ENCODE peak calls at places on chromosomes 11 and 22, in eight cellular contexts. U, H, T, V, G, Z, F and I are unnamed samples.

GRCh38 chr11:128421577-128421976 is 165.8 kb downstream of the ETS1 start:
- DNase-seq in U (no peak), H (no peak), T (no peak), V (peak), G (no peak), Z (no peak), F (no peak), I (no peak)

GRCh38 chr22:10741210-10741609 is 4786.8 kb upstream of the OR11H1 start:
- DNase-seq in U (no peak), H (no peak), T (no peak), V (no peak), G (no peak), Z (no peak), F (no peak), I (no peak)

GRCh38 chr11:60251485-60252207 is 8.7 kb upstream of the MS4A4E start:
- DNase-seq in U (no peak), H (no peak), T (no peak), V (peak), G (no peak), Z (no peak), F (no peak), I (no peak)

GRCh38 chr22:36136475-36136874 is 24.1 kb downstream of the APOL3 start:
- DNase-seq in U (no peak), H (no peak), T (no peak), V (peak), G (no peak), Z (no peak), F (no peak), I (no peak)

GRCh38 chr11:8785998-8786397 is 103.4 kb downstream of the RPL27A start:
- DNase-seq in U (no peak), H (no peak), T (no peak), V (no peak), G (no peak), Z (no peak), F (no peak), I (no peak)

GRCh38 chr22:35103756-35104155 is 37.8 kb downstream of the ISX start:
- DNase-seq in U (no peak), H (no peak), T (no peak), V (no peak), G (no peak), Z (no peak), F (no peak), I (no peak)

GRCh38 chr11:130055637-130056036 is 14.1 kb upstream of the APLP2 start:
- DNase-seq in U (no peak), H (no peak), T (no peak), V (no peak), G (no peak), Z (no peak), F (no peak), I (no peak)

GRCh38 chr11:93849751-93850584 is 450 bp downstream of the VSTM5 start:
- DNase-seq in U (no peak), H (no peak), T (no peak), V (no peak), G (no peak), Z (no peak), F (no peak), I (no peak)

GRCh38 chr11:24509114-24509513 is 12.3 kb downstream of the LUZP2 start:
- DNase-seq in U (no peak), H (no peak), T (no peak), V (no peak), G (no peak), Z (no peak), F (no peak), I (no peak)

GRCh38 chr22:23608583-23608982 is 23.5 kb downstream of the DRICH1 start:
- DNase-seq in U (no peak), H (no peak), T (no peak), V (no peak), G (no peak), Z (no peak), F (no peak), I (no peak)

GRCh38 chr22:38788417-38788816 is 5.5 kb downstream of the DNAL4 start:
- DNase-seq in U (no peak), H (no peak), T (peak), V (no peak), G (peak), Z (no peak), F (no peak), I (no peak)

GRCh38 chr11:20310137-20310536 is 53.4 kb upstream of the HTATIP2 start:
- DNase-seq in U (no peak), H (no peak), T (peak), V (no peak), G (no peak), Z (no peak), F (no peak), I (no peak)

GRCh38 chr11:118060879-118061278 is 16.0 kb upstream of the TMPRSS4 start:
- DNase-seq in U (no peak), H (no peak), T (no peak), V (no peak), G (no peak), Z (no peak), F (no peak), I (no peak)

GRCh38 chr11:44944181-44944852 is 6.4 kb downstream of the TP53I11 start:
- DNase-seq in U (no peak), H (no peak), T (no peak), V (no peak), G (no peak), Z (no peak), F (no peak), I (no peak)

GRCh38 chr11:24634606-24635160 is 137.8 kb downstream of the LUZP2 start:
- DNase-seq in U (no peak), H (no peak), T (no peak), V (no peak), G (no peak), Z (no peak), F (no peak), I (no peak)

GRCh38 chr11:123457187-123457770 is 27.2 kb downstream of the GRAMD1B start:
- DNase-seq in U (no peak), H (no peak), T (no peak), V (no peak), G (no peak), Z (no peak), F (no peak), I (no peak)

GRCh38 chr11:62676698-62677097 is 2.2 kb downstream of the UBXN1 start:
- DNase-seq in U (no peak), H (no peak), T (no peak), V (no peak), G (no peak), Z (no peak), F (no peak), I (no peak)

GRCh38 chr11:71962428-71963038 is 33.7 kb downstream of the RNF121 start:
- DNase-seq in U (no peak), H (no peak), T (no peak), V (peak), G (no peak), Z (no peak), F (no peak), I (no peak)

GRCh38 chr11:79675081-79675480 is 234.3 kb upstream of the TENM4 start:
- DNase-seq in U (no peak), H (no peak), T (no peak), V (no peak), G (no peak), Z (no peak), F (no peak), I (no peak)